ENCODE peak calls at places on chromosomes 12 and 14, in four cellular contexts. P is effector memory CD4-positive, alpha-beta T cell; G is heart left ventricle; E is Panc1. Q is an unnamed sample.

GRCh38 chr12:52162971-52163370 is 28.8 kb downstream of the KRT80 start:
- DNase-seq in G (no peak), P (no peak), E (no peak), Q (no peak)

GRCh38 chr14:64971890-64972785 is at the start of gene RAB15:
- DNase-seq in G (peak; percentile 31), E (no peak), P (peak; percentile 12), Q (peak; percentile 39)

GRCh38 chr14:87898301-87898700 is 94.7 kb downstream of the GALC start:
- DNase-seq in E (no peak), G (no peak), P (no peak), Q (no peak)

GRCh38 chr12:93883436-93884154 is 206.4 kb downstream of the CRADD start:
- DNase-seq in G (no peak), P (no peak), E (no peak), Q (no peak)

GRCh38 chr12:46470039-46470627 is 97.6 kb upstream of the SLC38A2 start:
- DNase-seq in E (no peak), G (no peak), P (no peak), Q (no peak)

GRCh38 chr14:54782803-54783659 is 119.6 kb downstream of the GCH1 start:
- DNase-seq in E (no peak), P (no peak), G (no peak), Q (peak; percentile 65)

GRCh38 chr12:70774055-70774454 is 136.8 kb upstream of the PTPRB start:
- DNase-seq in P (no peak), G (no peak), E (no peak), Q (no peak)

GRCh38 chr12:8629486-8630033 is 16.9 kb upstream of the AICDA start:
- DNase-seq in P (no peak), G (no peak), E (no peak), Q (no peak)

GRCh38 chr14:32524609-32525391 is 195.7 kb downstream of the AKAP6 start:
- DNase-seq in P (no peak), G (no peak), E (no peak), Q (no peak)

GRCh38 chr12:76611533-76611932 is 52.0 kb upstream of the OSBPL8 start:
- DNase-seq in P (no peak), E (no peak), G (no peak), Q (no peak)

GRCh38 chr12:22981711-22982110 is 356.7 kb downstream of the ETNK1 start:
- DNase-seq in E (no peak), P (no peak), G (no peak), Q (no peak)

GRCh38 chr14:53365516-53366130 is 212.5 kb upstream of the DDHD1 start:
- DNase-seq in E (no peak), G (no peak), P (no peak), Q (no peak)

GRCh38 chr12:4289334-4289878 is 15.8 kb downstream of the CCND2 start:
- DNase-seq in E (no peak), G (no peak), P (no peak), Q (peak; percentile 57)

GRCh38 chr12:57712671-57713070 is 18.7 kb downstream of the OS9 start:
- DNase-seq in E (no peak), P (no peak), G (no peak), Q (no peak)

GRCh38 chr14:22184157-22185025 is 404.6 kb downstream of the DAD1 start:
- DNase-seq in G (no peak), P (no peak), E (no peak), Q (no peak)

GRCh38 chr12:70543444-70543843 is 93.8 kb downstream of the PTPRB start:
- DNase-seq in E (peak; percentile 28), G (peak; percentile 15), P (no peak), Q (no peak)

GRCh38 chr12:70484464-70484863 is 118.4 kb downstream of the KCNMB4 start:
- DNase-seq in E (no peak), G (no peak), P (no peak), Q (no peak)

GRCh38 chr14:103904493-103905107 is 23.7 kb upstream of the TDRD9 start:
- DNase-seq in G (no peak), P (no peak), E (no peak), Q (no peak)

GRCh38 chr14:49306152-49306751 is 279.9 kb downstream of the RPS29 start:
- DNase-seq in P (no peak), G (no peak), E (no peak), Q (no peak)

GRCh38 chr14:70188292-70188607 is 501 bp downstream of the SLC8A3 start:
- DNase-seq in P (no peak), E (no peak), G (no peak), Q (peak; percentile 38)

GRCh38 chr12:53427905-53428594 is 4.4 kb downstream of the AMHR2 start:
- DNase-seq in P (no peak), G (no peak), E (peak; percentile 96), Q (no peak)

GRCh38 chr12:78396538-78396937 is 468.0 kb upstream of the SYT1 start:
- DNase-seq in G (no peak), E (no peak), P (no peak), Q (no peak)

GRCh38 chr12:26318661-26319068 is 123.3 kb downstream of the SSPN start:
- DNase-seq in G (peak; percentile 61), E (peak; percentile 36), P (no peak), Q (peak; percentile 25)

GRCh38 chr12:52577316-52577715 is 3.7 kb upstream of the KRT74 start:
- DNase-seq in P (no peak), G (no peak), E (no peak), Q (no peak)

GRCh38 chr14:24817638-24818053 is 183.7 kb upstream of the GZMB start:
- DNase-seq in E (no peak), G (no peak), P (no peak), Q (no peak)

GRCh38 chr12:10365716-10366433 is 24.0 kb downstream of the KLRK1 start:
- DNase-seq in P (no peak), E (no peak), G (no peak), Q (no peak)

GRCh38 chr12:111074559-111074958 is 154.2 kb upstream of the MYL2 start:
- DNase-seq in G (no peak), P (no peak), E (no peak), Q (no peak)

GRCh38 chr12:12185424-12185823 is 81.4 kb downstream of the LRP6 start:
- DNase-seq in E (no peak), G (no peak), P (no peak), Q (no peak)
- H3K4me1 ChIP-seq in E (no peaks in the 10 kb centered on the region), G (peaks cover 9% of the 10 kb centered on the region), P (no peaks in the 10 kb centered on the region), Q (peaks cover 3% of the 10 kb centered on the region)

GRCh38 chr12:121804417-121805111 is 755 bp downstream of the SETD1B start:
- DNase-seq in P (peak; percentile 46), E (no peak), G (peak; percentile 50), Q (peak; percentile 77)

GRCh38 chr12:121803861-121804416 is at the start of gene SETD1B:
- DNase-seq in E (no peak), P (no peak), G (peak; percentile 80), Q (peak; percentile 73)

GRCh38 chr12:121806556-121807308 is 2.9 kb downstream of the SETD1B start:
- DNase-seq in G (peak; percentile 30), P (no peak), E (no peak), Q (peak; percentile 62)

GRCh38 chr12:121805800-121806555 is 2.2 kb downstream of the SETD1B start:
- DNase-seq in G (no peak), P (no peak), E (no peak), Q (no peak)

GRCh38 chr12:121805171-121805687 is 1.4 kb downstream of the SETD1B start:
- DNase-seq in E (no peak), P (no peak), G (no peak), Q (peak; percentile 67)
- H3K27ac ChIP-seq in E (peak overlapping the region; percentile 88), P (peak overlapping the region; percentile 77), G (peak overlapping the region; percentile 100), Q (peak overlapping the region; percentile 60)

GRCh38 chr14:68949236-68949965 is 29.7 kb downstream of the ACTN1 start:
- DNase-seq in G (no peak), P (no peak), E (no peak), Q (no peak)
- H3K4me1 ChIP-seq in G (peaks cover 79% of the 10 kb centered on the region), P (no peaks in the 10 kb centered on the region), E (peaks cover 87% of the 10 kb centered on the region), Q (peaks cover 55% of the 10 kb centered on the region)

GRCh38 chr14:51484491-51484890 is 167.2 kb upstream of the FRMD6 start:
- DNase-seq in P (no peak), E (no peak), G (no peak), Q (no peak)
- H3K27ac ChIP-seq in P (no peak overlapping the region), E (no peak overlapping the region), G (no peak overlapping the region), Q (no peak overlapping the region)

GRCh38 chr12:6961695-6962284 is 8.7 kb downstream of the PHB2 start:
- DNase-seq in P (no peak), E (no peak), G (peak; percentile 71), Q (peak; percentile 78)
- H3K4me1 ChIP-seq in P (peaks cover 71% of the 10 kb centered on the region), E (peaks cover 17% of the 10 kb centered on the region), G (peaks cover 30% of the 10 kb centered on the region), Q (peaks cover 5% of the 10 kb centered on the region)

DNA sequence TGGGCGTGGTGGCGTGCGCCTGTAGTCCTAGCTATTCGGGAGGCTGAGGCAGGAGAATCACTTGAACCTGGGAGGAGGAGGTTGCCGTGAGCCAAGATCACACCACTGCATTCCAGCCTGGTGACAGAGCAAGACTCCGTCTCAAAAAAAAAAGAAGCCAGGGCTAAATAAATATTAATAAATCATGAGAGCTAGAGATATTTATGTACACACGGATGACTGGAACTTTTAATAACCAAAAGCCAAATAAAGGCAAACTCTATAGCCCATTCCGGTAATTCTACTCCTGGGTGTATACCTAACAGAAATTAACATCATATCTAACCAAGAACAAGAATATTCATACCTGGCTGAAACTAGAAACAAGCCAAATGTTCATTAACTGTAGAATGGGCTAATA is 7.7 kb upstream of the TRAFD1 start:
- DNase-seq in E (no peak), G (no peak), P (no peak), Q (no peak)
- H3K27ac ChIP-seq in E (no peak overlapping the region), G (no peak overlapping the region), P (no peak overlapping the region), Q (no peak overlapping the region)

GRCh38 chr14:101132588-101132987 is 229.1 kb upstream of the RTL1 start:
- DNase-seq in E (no peak), P (no peak), G (no peak), Q (no peak)
- H3K4me1 ChIP-seq in E (no peaks in the 10 kb centered on the region), P (no peaks in the 10 kb centered on the region), G (no peaks in the 10 kb centered on the region), Q (no peaks in the 10 kb centered on the region)

GRCh38 chr12:56190695-56191155 is 1.4 kb upstream of the SMARCC2 start:
- DNase-seq in E (no peak), G (no peak), P (no peak), Q (no peak)
- H3K27ac ChIP-seq in E (peak overlapping the region; percentile 95), G (peak overlapping the region; percentile 90), P (peak overlapping the region; percentile 85), Q (no peak overlapping the region)